ENCODE peak calls at places on chromosome 10, in four cellular contexts. C, M, D and N are unnamed samples.

GRCh38 chr10:119254355-119254754 is 47.0 kb downstream of the GRK5 start:
- DNase-seq in C (no peak), M (no peak), D (no peak), N (no peak)

GRCh38 chr10:114163062-114163861 is 10.7 kb downstream of the CCDC186 start:
- DNase-seq in C (no peak), M (peak), D (no peak), N (no peak)

GRCh38 chr10:87092861-87093460 is 1.7 kb downstream of the GLUD1 start:
- DNase-seq in C (no peak), M (peak), D (no peak), N (no peak)

GRCh38 chr10:72086466-72087391 is 1.6 kb downstream of the SPOCK2 start:
- DNase-seq in C (no peak), M (no peak), D (no peak), N (peak)

GRCh38 chr10:114002422-114002821 is 41.2 kb upstream of the ADRB1 start:
- DNase-seq in C (no peak), M (no peak), D (no peak), N (no peak)

GRCh38 chr10:93604145-93604544 is 3.1 kb upstream of the RBP4 start:
- DNase-seq in C (no peak), M (no peak), D (no peak), N (no peak)

GRCh38 chr10:35185260-35186034 is 58.8 kb downstream of the CREM start:
- DNase-seq in C (no peak), M (no peak), D (no peak), N (no peak)

GRCh38 chr10:78944658-78945333 is 124.0 kb upstream of the ZMIZ1 start:
- DNase-seq in C (peak), M (peak), D (peak), N (peak)

GRCh38 chr10:123133511-123133910 is 2.3 kb upstream of the HMX3 start:
- DNase-seq in C (no peak), M (no peak), D (no peak), N (no peak)

GRCh38 chr10:127535802-127536515 is 13.2 kb upstream of the NPS start:
- DNase-seq in C (no peak), M (no peak), D (no peak), N (no peak)

GRCh38 chr10:107022600-107023354 is 141.7 kb downstream of the SORCS1 start:
- DNase-seq in C (no peak), M (no peak), D (no peak), N (no peak)

GRCh38 chr10:15106352-15107013 is 9.3 kb downstream of the RPP38 start:
- DNase-seq in C (peak), M (peak), D (peak), N (peak)

GRCh38 chr10:71084818-71085126 is 127.6 kb upstream of the UNC5B start:
- DNase-seq in C (no peak), M (no peak), D (no peak), N (no peak)

GRCh38 chr10:29160110-29160669 is 128.7 kb upstream of the LYZL1 start:
- DNase-seq in C (no peak), M (peak), D (no peak), N (no peak)

GRCh38 chr10:71837085-71837827 is 13.8 kb downstream of the PSAP start:
- DNase-seq in C (no peak), M (no peak), D (no peak), N (no peak)

GRCh38 chr10:120715214-120715613 is 135.9 kb upstream of the WDR11 start:
- DNase-seq in C (no peak), M (no peak), D (no peak), N (no peak)

GRCh38 chr10:63192826-63193225 is 59.7 kb downstream of the NRBF2 start:
- DNase-seq in C (no peak), M (peak), D (no peak), N (no peak)

GRCh38 chr10:21523007-21523406 is 2.5 kb downstream of the SKIDA1 start:
- DNase-seq in C (no peak), M (no peak), D (no peak), N (no peak)

GRCh38 chr10:2660300-2660699 is 407.0 kb upstream of the PFKP start:
- DNase-seq in C (no peak), M (no peak), D (no peak), N (no peak)

GRCh38 chr10:3881622-3882021 is 96.6 kb upstream of the KLF6 start:
- DNase-seq in C (no peak), M (no peak), D (peak), N (no peak)

GRCh38 chr10:110305767-110306451 is 1.2 kb upstream of the SMNDC1 start:
- DNase-seq in C (no peak), M (peak), D (no peak), N (no peak)

GRCh38 chr10:70132098-70133029 is at the start of gene AIFM2:
- DNase-seq in C (peak), M (peak), D (peak), N (peak)

GRCh38 chr10:98267069-98267893 is 713 bp downstream of the LOXL4 start:
- DNase-seq in C (peak), M (no peak), D (no peak), N (no peak)

GRCh38 chr10:79436850-79437103 is 8.6 kb downstream of the ZCCHC24 start:
- DNase-seq in C (no peak), M (no peak), D (no peak), N (no peak)

GRCh38 chr10:56240471-56240870 is 120.6 kb downstream of the ZWINT start:
- DNase-seq in C (no peak), M (no peak), D (no peak), N (no peak)

GRCh38 chr10:67098460-67098859 is 172.6 kb downstream of the LRRTM3 start:
- DNase-seq in C (no peak), M (no peak), D (no peak), N (no peak)
- H3K27ac ChIP-seq in C (no peak), M (no peak), D (no peak), N (no peak)

GRCh38 chr10:17009228-17009700 is 120.3 kb downstream of the CUBN start:
- DNase-seq in C (no peak), M (peak), D (no peak), N (no peak)

GRCh38 chr10:17007836-17008235 is 121.8 kb downstream of the CUBN start:
- DNase-seq in C (no peak), M (peak), D (no peak), N (no peak)

GRCh38 chr10:17010363-17011145 is 119.1 kb downstream of the CUBN start:
- DNase-seq in C (no peak), M (no peak), D (no peak), N (no peak)

GRCh38 chr10:17007381-17007780 is 122.2 kb downstream of the CUBN start:
- DNase-seq in C (no peak), M (peak), D (no peak), N (no peak)

DNA sequence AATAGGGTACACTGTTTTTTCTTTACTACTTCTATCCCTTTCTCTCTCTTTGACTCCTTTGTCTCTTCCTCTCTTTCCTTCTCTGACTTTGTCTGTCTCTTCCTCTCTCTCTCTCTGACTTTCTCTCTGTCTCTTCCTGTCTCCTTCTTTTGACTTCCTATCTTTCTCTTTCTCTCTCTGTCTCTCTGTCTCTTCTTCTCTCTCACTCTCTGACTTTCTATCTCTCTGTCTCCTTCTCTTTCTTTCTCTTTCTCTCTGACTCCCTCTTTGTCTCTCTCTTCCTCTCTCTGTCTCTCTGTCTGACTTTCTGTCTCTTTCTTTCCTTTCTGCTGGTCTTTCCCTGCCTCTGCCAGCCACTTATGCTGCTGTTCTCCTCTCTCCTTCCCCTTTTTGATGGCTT is 116.5 kb downstream of the CUBN start:
- DNase-seq in C (no peak), M (no peak), D (no peak), N (no peak)
- H3K4me3 ChIP-seq in C (no peak), M (no peak), D (no peak), N (no peak)

DNA sequence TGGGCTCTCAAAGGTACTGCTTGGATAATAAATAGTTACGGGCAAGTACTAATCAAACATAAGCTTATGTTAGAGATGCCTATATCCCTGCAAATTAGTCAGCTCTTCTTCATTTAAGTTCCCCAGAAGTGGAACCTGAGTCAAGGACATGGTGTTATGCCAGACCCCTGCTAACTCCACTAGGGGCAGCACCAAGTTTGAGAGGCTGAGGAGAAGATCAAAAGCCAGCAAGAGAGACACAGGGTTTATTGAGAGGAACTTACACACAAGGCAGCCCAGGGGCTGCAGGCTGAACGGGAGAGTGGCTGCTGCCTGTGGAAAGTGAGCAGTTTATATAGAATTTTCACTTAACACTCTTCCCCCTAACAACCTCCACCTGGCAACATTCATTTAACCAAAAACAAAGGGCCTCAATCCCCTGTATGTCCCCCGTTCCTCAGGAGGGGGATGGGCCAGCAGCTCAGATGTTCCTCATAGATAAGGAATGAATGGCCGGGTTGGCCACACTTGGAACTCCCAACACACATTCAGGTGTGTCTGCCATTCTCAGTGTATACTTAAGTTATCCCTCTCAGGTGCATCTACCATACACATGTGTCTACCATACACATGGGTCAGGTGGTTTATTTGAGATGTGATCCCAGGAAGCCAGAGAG is 62.6 kb upstream of the GHITM start:
- DNase-seq in C (no peak), M (peak), D (no peak), N (no peak)
- TF ChIP-seq CTCF in C (no peak), M (peak), D (no peak), N (peak)

DNA sequence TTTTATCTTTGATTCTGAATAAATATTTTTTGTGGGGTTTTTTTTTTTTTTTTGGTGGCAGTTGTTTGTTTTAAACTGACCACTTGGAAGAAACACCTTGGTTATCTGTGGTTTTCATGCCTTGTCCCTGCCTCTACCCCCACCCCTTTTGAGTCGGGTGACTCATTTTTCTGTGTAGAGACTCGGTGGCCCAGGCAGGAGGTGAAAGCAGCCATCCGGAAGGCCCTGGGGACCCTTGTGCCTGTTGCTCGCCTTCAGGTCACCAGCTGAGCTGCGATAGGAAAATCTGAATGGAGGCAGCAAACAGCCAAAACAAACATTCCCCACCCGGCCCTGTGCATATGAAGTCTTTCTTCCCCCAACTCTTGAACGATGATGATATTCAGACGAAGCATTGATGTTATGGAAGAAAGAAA is 22.7 kb downstream of the CYP17A1 start:
- DNase-seq in C (peak), M (peak), D (no peak), N (peak)
- H3K27ac ChIP-seq in C (peak), M (no peak), D (no peak), N (peak)

GRCh38 chr10:117548191-117548668 is 5.7 kb downstream of the EMX2 start:
- DNase-seq in C (no peak), M (no peak), D (no peak), N (no peak)

GRCh38 chr10:117546020-117546629 is 3.6 kb downstream of the EMX2 start:
- DNase-seq in C (no peak), M (no peak), D (no peak), N (no peak)

GRCh38 chr10:117546630-117547300 is 4.2 kb downstream of the EMX2 start:
- DNase-seq in C (no peak), M (no peak), D (no peak), N (no peak)

GRCh38 chr10:117549100-117549499 is 6.6 kb downstream of the EMX2 start:
- DNase-seq in C (no peak), M (no peak), D (no peak), N (no peak)

DNA sequence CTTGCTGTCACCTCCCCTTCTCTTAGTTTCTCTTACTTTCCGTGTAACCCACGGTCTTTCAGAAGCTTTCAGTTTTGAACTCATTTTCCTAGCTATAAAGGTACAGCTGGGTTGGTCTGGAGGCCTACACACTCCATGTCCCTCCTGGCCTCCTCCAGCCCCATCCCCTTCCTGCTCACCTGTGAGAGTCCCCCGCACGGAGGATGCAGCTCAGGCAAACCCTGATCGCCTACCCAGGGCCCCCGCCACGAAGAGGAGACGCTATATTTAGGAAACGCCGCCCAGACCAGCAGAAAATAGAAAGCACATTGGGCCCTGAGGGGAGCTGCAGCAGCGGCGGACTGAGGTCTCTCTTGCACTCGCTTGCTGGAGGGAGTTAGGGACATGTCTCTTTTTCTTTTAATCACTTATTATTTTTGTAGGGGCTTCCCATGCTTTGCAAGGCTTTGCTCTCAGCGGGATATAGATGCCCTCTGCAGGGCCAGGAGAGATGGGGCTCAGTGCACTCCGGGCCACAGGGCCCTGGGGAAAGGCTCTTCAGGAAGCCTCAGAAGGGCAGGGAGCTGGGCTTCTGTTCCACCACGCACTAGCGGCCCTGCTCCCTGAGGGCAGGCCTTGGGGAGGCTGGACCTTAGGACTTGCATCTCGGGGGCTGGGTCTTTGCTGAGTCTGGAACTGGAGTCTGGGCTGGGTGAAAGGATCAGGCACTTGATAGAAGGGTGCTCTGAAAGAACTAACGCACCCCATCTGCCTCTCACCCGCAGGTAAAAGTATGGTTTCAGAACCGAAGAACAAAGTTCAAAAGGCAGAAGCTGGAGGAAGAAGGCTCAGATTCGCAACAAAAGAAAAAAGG is 5.0 kb downstream of the EMX2 start:
- DNase-seq in C (no peak), M (no peak), D (no peak), N (no peak)
- H3K4me3 ChIP-seq in C (no peak), M (no peak), D (no peak), N (no peak)

GRCh38 chr10:16916496-16916895 is 99.3 kb upstream of the RSU1 start:
- DNase-seq in C (no peak), M (no peak), D (no peak), N (no peak)
- TF ChIP-seq CTCF in C (no peak), M (no peak), D (no peak), N (no peak)